ENCODE peak calls at places on chromosomes 13 and 19, in nine cellular contexts. One of them, this sample, is unnamed.
A peak's percentile ranks its signal among the peaks of the same experiment; 100 is the strongest.

GRCh38 chr13:96816874-96817273 is 177.4 kb downstream of the OXGR1 start:
- DNase-seq in psoas muscle: no peak
- DNase-seq in tibial nerve: no peak
- DNase-seq in GM23248: no peak
- DNase-seq in bronchial epithelial cell: no peak
- DNase-seq in body of pancreas: no peak
- DNase-seq in PC-3: no peak
- DNase-seq in suprapubic skin: no peak
- DNase-seq in left ventricle myocardium inferior: no peak
- DNase-seq in this sample: no peak

GRCh38 chr13:51520524-51520923 is 63.7 kb upstream of the WDFY2 start:
- DNase-seq in left ventricle myocardium inferior: no peak
- DNase-seq in psoas muscle: no peak
- DNase-seq in tibial nerve: no peak
- DNase-seq in suprapubic skin: no peak
- DNase-seq in GM23248: peak; percentile 90
- DNase-seq in PC-3: peak; percentile 45
- DNase-seq in bronchial epithelial cell: peak; percentile 82
- DNase-seq in body of pancreas: peak; percentile 25
- DNase-seq in this sample: no peak

GRCh38 chr13:67383358-67383757 is 153.2 kb upstream of the PCDH9 start:
- DNase-seq in bronchial epithelial cell: no peak
- DNase-seq in suprapubic skin: no peak
- DNase-seq in tibial nerve: no peak
- DNase-seq in psoas muscle: no peak
- DNase-seq in left ventricle myocardium inferior: no peak
- DNase-seq in PC-3: no peak
- DNase-seq in GM23248: no peak
- DNase-seq in body of pancreas: no peak
- DNase-seq in this sample: no peak

GRCh38 chr19:20351244-20351643 is 184.2 kb downstream of the ZNF486 start:
- DNase-seq in body of pancreas: peak; percentile 15
- DNase-seq in left ventricle myocardium inferior: no peak
- DNase-seq in GM23248: no peak
- DNase-seq in psoas muscle: no peak
- DNase-seq in PC-3: no peak
- DNase-seq in bronchial epithelial cell: no peak
- DNase-seq in suprapubic skin: no peak
- DNase-seq in tibial nerve: no peak
- DNase-seq in this sample: no peak

GRCh38 chr19:57348136-57348535 is 2.9 kb upstream of the ZNF304 start:
- DNase-seq in PC-3: no peak
- DNase-seq in GM23248: peak; percentile 83
- DNase-seq in left ventricle myocardium inferior: no peak
- DNase-seq in body of pancreas: no peak
- DNase-seq in psoas muscle: no peak
- DNase-seq in tibial nerve: no peak
- DNase-seq in bronchial epithelial cell: peak; percentile 15
- DNase-seq in suprapubic skin: no peak
- DNase-seq in this sample: no peak

GRCh38 chr19:35216833-35217707 is 11.5 kb downstream of the FAM187B start:
- DNase-seq in PC-3: peak; percentile 15
- DNase-seq in bronchial epithelial cell: peak; percentile 5
- DNase-seq in psoas muscle: no peak
- DNase-seq in GM23248: no peak
- DNase-seq in tibial nerve: no peak
- DNase-seq in left ventricle myocardium inferior: no peak
- DNase-seq in suprapubic skin: peak; percentile 44
- DNase-seq in body of pancreas: peak; percentile 41
- DNase-seq in this sample: no peak

GRCh38 chr13:90253806-90254205 is 1093.7 kb upstream of the MIR17HG start:
- DNase-seq in GM23248: no peak
- DNase-seq in suprapubic skin: no peak
- DNase-seq in bronchial epithelial cell: no peak
- DNase-seq in PC-3: no peak
- DNase-seq in body of pancreas: no peak
- DNase-seq in psoas muscle: no peak
- DNase-seq in tibial nerve: no peak
- DNase-seq in left ventricle myocardium inferior: no peak
- DNase-seq in this sample: no peak

GRCh38 chr13:41061914-41062837 is 867 bp downstream of the WBP4 start:
- DNase-seq in psoas muscle: no peak
- DNase-seq in PC-3: peak; percentile 44
- DNase-seq in suprapubic skin: no peak
- DNase-seq in GM23248: peak; percentile 87
- DNase-seq in tibial nerve: no peak
- DNase-seq in body of pancreas: no peak
- DNase-seq in bronchial epithelial cell: peak; percentile 78
- DNase-seq in left ventricle myocardium inferior: no peak
- DNase-seq in this sample: no peak

GRCh38 chr19:17441241-17442135 is 7.0 kb downstream of the TMEM221 start:
- DNase-seq in tibial nerve: no peak
- DNase-seq in left ventricle myocardium inferior: no peak
- DNase-seq in psoas muscle: no peak
- DNase-seq in suprapubic skin: no peak
- DNase-seq in body of pancreas: no peak
- DNase-seq in GM23248: peak; percentile 56
- DNase-seq in PC-3: peak; percentile 43
- DNase-seq in bronchial epithelial cell: no peak
- DNase-seq in this sample: peak; percentile 32

GRCh38 chr19:13842294-13843103 is 34.4 kb upstream of the NANOS3 start:
- DNase-seq in tibial nerve: peak; percentile 88
- DNase-seq in suprapubic skin: peak; percentile 96
- DNase-seq in bronchial epithelial cell: no peak
- DNase-seq in body of pancreas: peak; percentile 86
- DNase-seq in GM23248: peak; percentile 86
- DNase-seq in PC-3: peak; percentile 83
- DNase-seq in psoas muscle: peak; percentile 93
- DNase-seq in left ventricle myocardium inferior: peak; percentile 91
- DNase-seq in this sample: peak; percentile 74

GRCh38 chr13:111385182-111385857 is 64.9 kb downstream of the TEX29 start:
- DNase-seq in tibial nerve: no peak
- DNase-seq in GM23248: no peak
- DNase-seq in body of pancreas: no peak
- DNase-seq in psoas muscle: peak; percentile 18
- DNase-seq in suprapubic skin: peak; percentile 65
- DNase-seq in PC-3: no peak
- DNase-seq in left ventricle myocardium inferior: no peak
- DNase-seq in bronchial epithelial cell: no peak
- DNase-seq in this sample: no peak

GRCh38 chr13:111575276-111575675 is 254.8 kb downstream of the TEX29 start:
- DNase-seq in tibial nerve: no peak
- DNase-seq in GM23248: no peak
- DNase-seq in psoas muscle: no peak
- DNase-seq in body of pancreas: no peak
- DNase-seq in PC-3: no peak
- DNase-seq in suprapubic skin: no peak
- DNase-seq in left ventricle myocardium inferior: no peak
- DNase-seq in bronchial epithelial cell: no peak
- DNase-seq in this sample: no peak

GRCh38 chr13:29991343-29991742 is 140.9 kb upstream of the UBL3 start:
- DNase-seq in left ventricle myocardium inferior: no peak
- DNase-seq in suprapubic skin: no peak
- DNase-seq in body of pancreas: no peak
- DNase-seq in PC-3: peak; percentile 82
- DNase-seq in tibial nerve: no peak
- DNase-seq in bronchial epithelial cell: peak; percentile 83
- DNase-seq in psoas muscle: no peak
- DNase-seq in GM23248: peak; percentile 98
- DNase-seq in this sample: no peak

GRCh38 chr19:29573486-29573885 is 32.6 kb upstream of the POP4 start:
- DNase-seq in left ventricle myocardium inferior: no peak
- DNase-seq in suprapubic skin: peak; percentile 26
- DNase-seq in PC-3: no peak
- DNase-seq in bronchial epithelial cell: no peak
- DNase-seq in tibial nerve: no peak
- DNase-seq in psoas muscle: no peak
- DNase-seq in GM23248: no peak
- DNase-seq in body of pancreas: no peak
- DNase-seq in this sample: no peak

GRCh38 chr19:4360641-4361151 is 17.3 kb downstream of the MPND start:
- DNase-seq in tibial nerve: no peak
- DNase-seq in psoas muscle: no peak
- DNase-seq in GM23248: no peak
- DNase-seq in bronchial epithelial cell: no peak
- DNase-seq in body of pancreas: no peak
- DNase-seq in PC-3: no peak
- DNase-seq in suprapubic skin: no peak
- DNase-seq in left ventricle myocardium inferior: no peak
- DNase-seq in this sample: no peak

GRCh38 chr19:4358709-4359626 is 15.6 kb downstream of the MPND start:
- DNase-seq in body of pancreas: no peak
- DNase-seq in left ventricle myocardium inferior: no peak
- DNase-seq in bronchial epithelial cell: no peak
- DNase-seq in PC-3: no peak
- DNase-seq in suprapubic skin: no peak
- DNase-seq in tibial nerve: no peak
- DNase-seq in psoas muscle: no peak
- DNase-seq in GM23248: no peak
- DNase-seq in this sample: no peak

GRCh38 chr19:4359627-4360000 is 16.3 kb downstream of the MPND start:
- DNase-seq in psoas muscle: no peak
- DNase-seq in GM23248: no peak
- DNase-seq in suprapubic skin: no peak
- DNase-seq in left ventricle myocardium inferior: no peak
- DNase-seq in bronchial epithelial cell: no peak
- DNase-seq in tibial nerve: no peak
- DNase-seq in PC-3: no peak
- DNase-seq in body of pancreas: no peak
- DNase-seq in this sample: no peak

GRCh38 chr19:4361152-4362037 is 18.0 kb downstream of the MPND start:
- DNase-seq in tibial nerve: no peak
- DNase-seq in body of pancreas: no peak
- DNase-seq in PC-3: no peak
- DNase-seq in left ventricle myocardium inferior: no peak
- DNase-seq in GM23248: no peak
- DNase-seq in psoas muscle: no peak
- DNase-seq in suprapubic skin: no peak
- DNase-seq in bronchial epithelial cell: no peak
- DNase-seq in this sample: no peak

GRCh38 chr19:4360081-4360569 is 16.8 kb downstream of the MPND start:
- DNase-seq in tibial nerve: no peak
- DNase-seq in body of pancreas: no peak
- DNase-seq in bronchial epithelial cell: no peak
- DNase-seq in left ventricle myocardium inferior: no peak
- DNase-seq in GM23248: no peak
- DNase-seq in PC-3: no peak
- DNase-seq in suprapubic skin: no peak
- DNase-seq in psoas muscle: no peak
- DNase-seq in this sample: no peak
- H3K36me3 ChIP-seq in tibial nerve: peaks cover 10% of the 10 kb centered on the region
- H3K36me3 ChIP-seq in body of pancreas: peaks cover 9% of the 10 kb centered on the region
- H3K36me3 ChIP-seq in bronchial epithelial cell: peaks cover 33% of the 10 kb centered on the region
- H3K36me3 ChIP-seq in left ventricle myocardium inferior: peaks cover 62% of the 10 kb centered on the region
- H3K36me3 ChIP-seq in GM23248: peaks cover 16% of the 10 kb centered on the region
- H3K36me3 ChIP-seq in PC-3: peaks cover 3% of the 10 kb centered on the region
- H3K36me3 ChIP-seq in suprapubic skin: peaks cover 83% of the 10 kb centered on the region
- H3K36me3 ChIP-seq in psoas muscle: peaks cover 70% of the 10 kb centered on the region
- H3K36me3 ChIP-seq in this sample: peaks cover 71% of the 10 kb centered on the region

GRCh38 chr13:98879127-98879520 is 98.7 kb downstream of the DOCK9 start:
- DNase-seq in GM23248: no peak
- DNase-seq in body of pancreas: no peak
- DNase-seq in PC-3: no peak
- DNase-seq in bronchial epithelial cell: no peak
- DNase-seq in suprapubic skin: no peak
- DNase-seq in tibial nerve: no peak
- DNase-seq in left ventricle myocardium inferior: no peak
- DNase-seq in psoas muscle: no peak
- DNase-seq in this sample: no peak
- H3K36me3 ChIP-seq in GM23248: no peaks in the 10 kb centered on the region
- H3K36me3 ChIP-seq in body of pancreas: no peaks in the 10 kb centered on the region
- H3K36me3 ChIP-seq in PC-3: peaks cover 7% of the 10 kb centered on the region
- H3K36me3 ChIP-seq in bronchial epithelial cell: peaks cover 23% of the 10 kb centered on the region
- H3K36me3 ChIP-seq in suprapubic skin: peaks cover 88% of the 10 kb centered on the region
- H3K36me3 ChIP-seq in tibial nerve: no peaks in the 10 kb centered on the region
- H3K36me3 ChIP-seq in left ventricle myocardium inferior: peaks cover 94% of the 10 kb centered on the region
- H3K36me3 ChIP-seq in psoas muscle: peaks cover 65% of the 10 kb centered on the region
- H3K36me3 ChIP-seq in this sample: no peaks in the 10 kb centered on the region

DNA sequence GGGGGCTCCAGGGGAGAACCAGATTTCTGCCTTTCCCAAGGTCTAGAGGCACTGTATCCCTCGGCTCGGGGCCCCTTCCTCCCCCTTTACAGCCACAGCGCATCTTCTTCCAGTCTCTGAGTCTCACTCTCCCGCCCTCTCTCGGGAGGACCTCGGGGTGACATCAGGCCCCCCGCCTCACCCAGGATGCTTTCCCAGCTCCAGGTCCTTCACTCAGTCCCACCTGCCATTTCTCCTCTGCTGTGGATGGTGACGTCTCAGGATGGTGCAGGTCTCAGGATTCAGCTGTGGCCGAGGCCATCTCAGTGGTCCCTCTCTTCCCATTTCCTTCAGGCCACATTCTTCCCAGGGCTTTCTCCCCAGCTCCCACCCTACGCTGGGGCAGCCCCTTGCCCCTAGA is 13.6 kb upstream of the KDM4B start:
- DNase-seq in left ventricle myocardium inferior: no peak
- DNase-seq in GM23248: no peak
- DNase-seq in bronchial epithelial cell: no peak
- DNase-seq in PC-3: no peak
- DNase-seq in body of pancreas: no peak
- DNase-seq in suprapubic skin: no peak
- DNase-seq in psoas muscle: no peak
- DNase-seq in tibial nerve: no peak
- DNase-seq in this sample: no peak
- H3K36me3 ChIP-seq in left ventricle myocardium inferior: no peaks in the 10 kb centered on the region
- H3K36me3 ChIP-seq in GM23248: no peaks in the 10 kb centered on the region
- H3K36me3 ChIP-seq in bronchial epithelial cell: peaks cover 2% of the 10 kb centered on the region
- H3K36me3 ChIP-seq in PC-3: peaks cover 68% of the 10 kb centered on the region
- H3K36me3 ChIP-seq in body of pancreas: no peaks in the 10 kb centered on the region
- H3K36me3 ChIP-seq in suprapubic skin: no peaks in the 10 kb centered on the region
- H3K36me3 ChIP-seq in psoas muscle: no peaks in the 10 kb centered on the region
- H3K36me3 ChIP-seq in tibial nerve: no peaks in the 10 kb centered on the region
- H3K36me3 ChIP-seq in this sample: peaks cover 85% of the 10 kb centered on the region

GRCh38 chr19:41990028-41990427 is 4.0 kb downstream of the ATP1A3 start:
- DNase-seq in suprapubic skin: no peak
- DNase-seq in psoas muscle: no peak
- DNase-seq in body of pancreas: no peak
- DNase-seq in GM23248: no peak
- DNase-seq in PC-3: no peak
- DNase-seq in bronchial epithelial cell: no peak
- DNase-seq in left ventricle myocardium inferior: no peak
- DNase-seq in tibial nerve: no peak
- DNase-seq in this sample: no peak

GRCh38 chr19:41984961-41985360 is 9.1 kb downstream of the ATP1A3 start:
- DNase-seq in psoas muscle: no peak
- DNase-seq in tibial nerve: no peak
- DNase-seq in suprapubic skin: no peak
- DNase-seq in bronchial epithelial cell: no peak
- DNase-seq in left ventricle myocardium inferior: no peak
- DNase-seq in body of pancreas: no peak
- DNase-seq in GM23248: no peak
- DNase-seq in PC-3: no peak
- DNase-seq in this sample: no peak

GRCh38 chr19:41988947-41989346 is 5.1 kb downstream of the ATP1A3 start:
- DNase-seq in tibial nerve: no peak
- DNase-seq in GM23248: no peak
- DNase-seq in psoas muscle: no peak
- DNase-seq in left ventricle myocardium inferior: no peak
- DNase-seq in PC-3: no peak
- DNase-seq in body of pancreas: no peak
- DNase-seq in bronchial epithelial cell: no peak
- DNase-seq in suprapubic skin: no peak
- DNase-seq in this sample: no peak

GRCh38 chr19:41990615-41991014 is 3.4 kb downstream of the ATP1A3 start:
- DNase-seq in tibial nerve: no peak
- DNase-seq in suprapubic skin: no peak
- DNase-seq in PC-3: no peak
- DNase-seq in GM23248: no peak
- DNase-seq in psoas muscle: no peak
- DNase-seq in left ventricle myocardium inferior: no peak
- DNase-seq in body of pancreas: no peak
- DNase-seq in bronchial epithelial cell: no peak
- DNase-seq in this sample: no peak

GRCh38 chr19:41987141-41987860 is 6.7 kb downstream of the ATP1A3 start:
- DNase-seq in tibial nerve: no peak
- DNase-seq in body of pancreas: no peak
- DNase-seq in bronchial epithelial cell: no peak
- DNase-seq in suprapubic skin: no peak
- DNase-seq in GM23248: no peak
- DNase-seq in psoas muscle: no peak
- DNase-seq in PC-3: no peak
- DNase-seq in left ventricle myocardium inferior: no peak
- DNase-seq in this sample: no peak
- H3K36me3 ChIP-seq in tibial nerve: no peaks in the 10 kb centered on the region
- H3K36me3 ChIP-seq in body of pancreas: no peaks in the 10 kb centered on the region
- H3K36me3 ChIP-seq in bronchial epithelial cell: no peaks in the 10 kb centered on the region
- H3K36me3 ChIP-seq in suprapubic skin: no peaks in the 10 kb centered on the region
- H3K36me3 ChIP-seq in GM23248: no peaks in the 10 kb centered on the region
- H3K36me3 ChIP-seq in psoas muscle: no peaks in the 10 kb centered on the region
- H3K36me3 ChIP-seq in PC-3: no peaks in the 10 kb centered on the region
- H3K36me3 ChIP-seq in left ventricle myocardium inferior: peaks cover 38% of the 10 kb centered on the region
- H3K36me3 ChIP-seq in this sample: peaks cover 78% of the 10 kb centered on the region